ENCODE peak calls at places on chromosomes 1 and 21, in eight cellular contexts. F, T, D, A, U, G, H and E are unnamed samples.

GRCh38 chr1:66325594-66326380 is 208.2 kb upstream of the SGIP1 start:
- DNase-seq in T (no peak), G (no peak), F (no peak), A (no peak), U (no peak), H (no peak), D (no peak), E (no peak)

GRCh38 chr1:58874757-58875755 is 91.2 kb upstream of the JUN start:
- DNase-seq in U (peak), G (no peak), T (no peak), H (peak), F (peak), D (peak), A (peak), E (peak)

GRCh38 chr1:67880056-67880601 is 46.9 kb upstream of the GNG12 start:
- DNase-seq in H (peak), T (peak), D (no peak), G (no peak), A (peak), U (peak), F (no peak), E (peak)

GRCh38 chr1:29519108-29519507 is 282.8 kb downstream of the PTPRU start:
- DNase-seq in G (no peak), D (no peak), H (no peak), U (no peak), F (no peak), A (no peak), T (no peak), E (no peak)

GRCh38 chr1:212712451-212713303 is 13.0 kb upstream of the BATF3 start:
- DNase-seq in H (peak), T (no peak), F (no peak), U (no peak), A (peak), G (no peak), D (peak), E (peak)

GRCh38 chr21:14901482-14901958 is 163.3 kb downstream of the NRIP1 start:
- DNase-seq in T (no peak), G (no peak), F (no peak), H (peak), D (no peak), A (peak), U (no peak), E (peak)

GRCh38 chr1:110645962-110646735 is 28.6 kb downstream of the KCNA3 start:
- DNase-seq in G (no peak), A (peak), H (peak), F (no peak), D (no peak), U (no peak), T (peak), E (no peak)

GRCh38 chr1:10278880-10279279 is 68.5 kb downstream of the KIF1B start:
- DNase-seq in T (no peak), H (no peak), G (no peak), A (no peak), D (no peak), U (no peak), F (no peak), E (no peak)

GRCh38 chr1:40662151-40662550 is 3.3 kb downstream of the RIMS3 start:
- DNase-seq in G (no peak), F (no peak), H (no peak), D (no peak), T (peak), U (no peak), A (no peak), E (no peak)

GRCh38 chr1:62003777-62004176 is 190.9 kb upstream of the L1TD1 start:
- DNase-seq in U (no peak), H (no peak), G (no peak), T (no peak), A (no peak), D (no peak), F (no peak), E (no peak)

GRCh38 chr1:99589186-99589636 is 56.7 kb upstream of the PALMD start:
- DNase-seq in T (no peak), U (peak), G (no peak), F (peak), A (no peak), D (no peak), H (no peak), E (no peak)

GRCh38 chr1:1014896-1015681 is 1.8 kb downstream of the ISG15 start:
- DNase-seq in U (peak), H (no peak), A (no peak), G (no peak), T (no peak), F (no peak), D (no peak), E (no peak)
- H2AFZ ChIP-seq in U (no peak), H (peak), A (no peak), G (no peak), T (no peak), F (no peak), D (no peak), E (no peak)

GRCh38 chr1:32204943-32205361 is 519 bp upstream of the IQCC start:
- DNase-seq in D (no peak), G (no peak), F (no peak), A (no peak), U (no peak), T (peak), H (no peak), E (no peak)
- H2AFZ ChIP-seq in D (peak), G (peak), F (no peak), A (peak), U (peak), T (peak), H (peak), E (no peak)

GRCh38 chr1:101309334-101310221 is 72.8 kb downstream of the S1PR1 start:
- DNase-seq in D (peak), T (peak), G (peak), U (peak), H (peak), F (peak), A (peak), E (peak)
- H2AFZ ChIP-seq in D (peak), T (peak), G (peak), U (peak), H (peak), F (no peak), A (no peak), E (peak)

GRCh38 chr21:42114646-42115045 is 43.5 kb downstream of the UMODL1 start:
- DNase-seq in H (no peak), D (no peak), T (no peak), A (no peak), F (no peak), U (no peak), G (no peak), E (no peak)

GRCh38 chr21:42115136-42115683 is 44.1 kb downstream of the UMODL1 start:
- DNase-seq in D (no peak), G (no peak), F (no peak), T (no peak), U (no peak), H (no peak), A (no peak), E (no peak)

GRCh38 chr21:42118901-42119300 is 47.8 kb downstream of the UMODL1 start:
- DNase-seq in G (no peak), F (no peak), U (no peak), H (peak), A (peak), T (no peak), D (peak), E (no peak)

GRCh38 chr21:42118121-42118795 is 47.1 kb downstream of the UMODL1 start:
- DNase-seq in T (no peak), D (no peak), H (no peak), U (no peak), A (no peak), F (no peak), G (no peak), E (no peak)

GRCh38 chr21:42117229-42118048 is 46.3 kb downstream of the UMODL1 start:
- DNase-seq in U (peak), T (peak), D (peak), F (peak), A (peak), G (peak), H (peak), E (peak)
- H2AFZ ChIP-seq in U (no peak), T (no peak), D (peak), F (no peak), A (peak), G (no peak), H (peak), E (peak)

GRCh38 chr1:230747886-230748800 is 955 bp downstream of the CAPN9 start:
- DNase-seq in F (no peak), T (no peak), U (no peak), A (no peak), G (no peak), D (no peak), H (no peak), E (no peak)
- H2AFZ ChIP-seq in F (no peak), T (no peak), U (no peak), A (no peak), G (no peak), D (no peak), H (no peak), E (no peak)

DNA sequence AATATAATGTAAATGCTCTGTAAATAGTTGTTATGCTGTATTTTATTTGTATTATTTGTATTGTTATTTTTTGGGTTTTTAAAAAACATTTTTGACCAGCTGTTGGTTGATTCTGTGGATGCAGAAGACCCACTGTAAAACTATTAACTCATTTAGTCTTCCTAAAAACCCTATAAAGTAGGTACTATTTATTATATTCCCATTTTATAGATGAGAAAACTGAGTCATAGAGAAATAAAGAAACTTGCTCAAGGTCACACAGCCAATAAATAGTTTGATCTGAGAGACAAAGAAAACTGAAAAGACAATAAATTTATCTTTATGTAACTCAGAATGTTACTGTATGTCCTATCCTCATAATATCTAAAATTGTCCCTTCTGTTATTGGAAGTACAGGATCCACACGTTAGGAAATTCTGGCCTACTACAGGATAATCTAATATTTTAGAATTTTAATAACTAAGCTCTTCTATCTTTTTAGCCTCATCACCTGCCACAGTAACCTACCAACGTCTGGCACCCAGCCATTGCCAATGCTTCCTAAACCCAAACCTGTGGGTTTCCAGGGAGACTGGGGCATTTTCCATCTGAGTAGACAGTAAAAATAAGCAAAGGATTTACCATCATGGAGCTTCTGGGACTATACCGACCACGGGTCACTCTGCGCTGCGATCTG is 1.1 kb upstream of the MAP3K21 start:
- DNase-seq in T (no peak), D (no peak), U (no peak), H (no peak), G (no peak), F (no peak), A (no peak), E (peak)
- H2AFZ ChIP-seq in T (no peak), D (peak), U (peak), H (peak), G (no peak), F (no peak), A (no peak), E (no peak)

DNA sequence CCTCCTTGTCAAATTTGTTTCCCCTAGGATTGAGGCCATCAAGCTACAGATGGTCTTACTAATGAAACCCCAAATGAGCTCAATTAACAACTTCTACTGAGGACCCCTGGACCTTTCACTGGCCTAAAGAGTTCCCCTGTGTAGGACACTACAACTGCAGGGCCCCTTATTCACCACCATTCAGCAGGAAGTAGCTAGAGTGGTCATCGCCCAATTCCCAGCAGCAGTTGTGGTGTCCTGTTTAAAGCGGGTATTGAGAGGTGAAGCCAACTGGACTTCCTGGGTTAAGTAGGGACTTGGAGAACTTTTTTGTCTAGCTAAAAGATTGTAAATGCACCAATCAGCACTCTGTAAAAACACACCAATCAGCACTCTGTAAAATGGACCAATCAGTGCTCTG is 1466.9 kb downstream of the KCNT2 start:
- DNase-seq in G (no peak), T (no peak), U (no peak), F (no peak), D (no peak), A (no peak), H (no peak), E (no peak)
- H2AFZ ChIP-seq in G (no peak), T (no peak), U (no peak), F (no peak), D (no peak), A (no peak), H (no peak), E (no peak)

GRCh38 chr1:178628637-178629548 is 96.2 kb upstream of the RALGPS2 start:
- DNase-seq in G (no peak), U (no peak), D (no peak), A (peak), T (no peak), H (peak), F (no peak), E (no peak)
- H2AFZ ChIP-seq in G (no peak), U (no peak), D (no peak), A (no peak), T (no peak), H (peak), F (no peak), E (no peak)

GRCh38 chr1:156704930-156705320 is 458 bp downstream of the CRABP2 start:
- DNase-seq in G (no peak), D (no peak), U (peak), A (peak), H (peak), F (no peak), T (peak), E (peak)
- H2AFZ ChIP-seq in G (peak), D (no peak), U (peak), A (no peak), H (peak), F (no peak), T (peak), E (no peak)

GRCh38 chr1:178693368-178693767 is 31.7 kb upstream of the RALGPS2 start:
- DNase-seq in T (peak), G (no peak), U (peak), A (no peak), H (peak), F (peak), D (no peak), E (peak)
- H2AFZ ChIP-seq in T (no peak), G (no peak), U (no peak), A (no peak), H (peak), F (no peak), D (no peak), E (no peak)